ENCODE peak calls at places on chromosomes 11 and 22, in six cellular contexts. K, Y, F, G, P and E are unnamed samples.

GRCh38 chr11:19326499-19326898 is 85.8 kb upstream of the E2F8 start:
- DNase-seq in Y (no peak), G (peak), P (no peak), F (no peak), K (no peak), E (no peak)

GRCh38 chr11:111063711-111064110 is 181.8 kb upstream of the POU2AF2 start:
- DNase-seq in F (no peak), Y (no peak), P (no peak), G (peak), K (no peak), E (no peak)

GRCh38 chr11:95699631-95700470 is 89.7 kb downstream of the FAM76B start:
- DNase-seq in G (peak), Y (no peak), K (no peak), F (no peak), P (no peak), E (no peak)

GRCh38 chr11:1148752-1149180 is 9.0 kb upstream of the MUC5AC start:
- DNase-seq in G (no peak), K (no peak), P (no peak), Y (no peak), F (no peak), E (no peak)

GRCh38 chr11:4495487-4495886 is 13.0 kb downstream of the OR52K1 start:
- DNase-seq in K (no peak), P (no peak), G (peak), F (no peak), Y (no peak), E (no peak)

GRCh38 chr11:63536669-63537292 is at the start of gene PLAAT4:
- DNase-seq in G (peak), Y (no peak), F (no peak), P (no peak), K (peak), E (peak)

GRCh38 chr11:119509277-119509841 is 86.4 kb upstream of the THY1 start:
- DNase-seq in F (no peak), K (no peak), G (peak), Y (no peak), P (no peak), E (no peak)

GRCh38 chr11:1732421-1733008 is 17.9 kb downstream of the IFITM10 start:
- DNase-seq in G (no peak), F (no peak), Y (no peak), K (no peak), P (no peak), E (no peak)

GRCh38 chr11:75831915-75832502 is 17.0 kb downstream of the UVRAG start:
- DNase-seq in P (no peak), F (no peak), G (no peak), K (no peak), Y (peak), E (no peak)

GRCh38 chr11:68658661-68659060 is 25.7 kb upstream of the GAL start:
- DNase-seq in F (no peak), P (no peak), K (no peak), Y (no peak), G (peak), E (no peak)

GRCh38 chr11:79160786-79161403 is 279.9 kb downstream of the TENM4 start:
- DNase-seq in Y (peak), G (peak), F (no peak), P (no peak), K (no peak), E (no peak)

GRCh38 chr22:26377170-26377825 is 51.8 kb upstream of the ASPHD2 start:
- DNase-seq in G (no peak), P (no peak), F (no peak), Y (no peak), K (no peak), E (no peak)
- TF ChIP-seq CTCF in G (no peak), P (no peak), F (no peak), Y (no peak), K (no peak), E (peak)

DNA sequence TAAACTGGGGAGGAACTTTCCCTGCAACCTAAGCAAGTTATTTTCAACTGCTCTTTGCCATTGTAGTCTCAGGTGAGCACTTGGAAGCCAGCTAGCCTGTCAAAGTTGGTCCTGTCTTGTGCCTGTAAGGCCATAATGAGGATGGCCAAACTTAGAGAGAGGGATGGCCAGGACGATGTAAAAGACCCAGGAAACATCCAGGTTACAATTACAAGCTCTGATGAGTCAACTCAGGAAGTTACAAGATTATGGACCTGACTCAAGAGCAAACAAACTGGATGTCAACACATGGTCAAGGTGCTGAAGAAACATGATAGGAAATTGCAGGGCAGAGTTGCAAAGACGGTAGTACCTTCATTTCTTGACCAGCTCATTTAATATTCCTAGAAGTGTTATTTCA is 1.6 kb downstream of the GTPBP1 start:
- DNase-seq in P (no peak), Y (no peak), K (no peak), F (no peak), G (peak), E (no peak)
- H3K4me3 ChIP-seq in P (peak), Y (peak), K (peak), F (peak), G (peak), E (peak)

DNA sequence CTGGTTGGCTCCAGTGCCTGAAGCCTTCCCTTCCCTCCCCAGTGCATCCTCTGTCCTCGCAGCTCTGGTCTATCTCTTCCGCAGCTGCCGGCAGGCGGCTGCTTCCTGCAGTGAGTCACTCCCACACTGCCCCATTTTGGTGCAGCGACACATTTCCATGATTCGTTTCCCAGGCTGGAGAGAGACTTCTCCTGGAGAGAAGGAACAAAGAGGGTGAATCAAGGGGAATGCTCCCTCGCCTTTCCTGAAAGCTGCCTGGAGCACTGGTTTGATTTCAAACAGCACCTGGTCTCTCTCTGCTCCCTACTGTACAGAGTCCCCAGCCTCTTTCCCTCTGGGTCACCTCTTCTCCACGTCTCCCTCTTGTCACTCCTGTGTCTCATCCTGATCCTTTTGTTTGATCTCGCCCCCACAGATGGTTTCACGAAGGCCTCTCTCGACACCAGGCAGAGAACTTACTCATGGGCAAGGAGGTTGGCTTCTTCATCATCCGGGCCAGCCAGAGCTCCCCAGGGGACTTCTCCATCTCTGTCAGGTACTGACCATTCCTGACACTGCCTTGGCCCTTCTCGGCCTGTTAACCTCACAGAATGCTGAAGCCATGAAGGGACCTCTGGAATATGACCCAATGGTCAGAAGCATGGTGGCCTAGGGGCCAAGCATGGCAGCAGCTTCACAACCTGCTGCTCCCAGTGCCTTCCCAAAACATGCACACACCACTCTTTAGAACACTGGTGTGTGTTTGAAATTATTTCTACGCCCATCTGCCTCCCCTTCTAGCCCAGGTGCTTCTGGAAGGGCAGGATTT is at the start of gene TMA7B:
- DNase-seq in Y (no peak), P (no peak), F (peak), K (peak), G (peak), E (no peak)
- TF ChIP-seq CTCF in Y (peak), P (peak), F (peak), K (no peak), G (peak), E (peak)

GRCh38 chr11:107018902-107019493 is 722 bp upstream of the GUCY1A2 start:
- DNase-seq in K (peak), F (peak), Y (peak), G (peak), P (peak), E (peak)
- H3K4me3 ChIP-seq in K (peak), F (peak), Y (peak), G (peak), P (peak), E (peak)

GRCh38 chr11:2782769-2783168 is 83.0 kb upstream of the KCNQ1OT1 start:
- DNase-seq in Y (no peak), P (no peak), F (no peak), G (no peak), K (no peak), E (no peak)
- TF ChIP-seq CTCF in Y (no peak), P (no peak), F (no peak), G (no peak), K (no peak), E (no peak)

GRCh38 chr22:17921871-17922821 is 102.2 kb downstream of the MICAL3 start:
- DNase-seq in F (no peak), P (no peak), G (no peak), K (no peak), Y (peak), E (no peak)
- H3K4me3 ChIP-seq in F (no peak), P (no peak), G (no peak), K (no peak), Y (no peak), E (no peak)

GRCh38 chr11:74390697-74391096 is 7.5 kb downstream of the PGM2L1 start:
- DNase-seq in K (no peak), P (no peak), Y (no peak), G (no peak), F (no peak), E (no peak)

GRCh38 chr11:74384641-74385040 is 13.6 kb downstream of the PGM2L1 start:
- DNase-seq in Y (no peak), P (no peak), G (no peak), F (no peak), K (no peak), E (no peak)

GRCh38 chr11:74391193-74391592 is 7.0 kb downstream of the PGM2L1 start:
- DNase-seq in K (no peak), G (no peak), F (no peak), P (no peak), Y (no peak), E (no peak)

DNA sequence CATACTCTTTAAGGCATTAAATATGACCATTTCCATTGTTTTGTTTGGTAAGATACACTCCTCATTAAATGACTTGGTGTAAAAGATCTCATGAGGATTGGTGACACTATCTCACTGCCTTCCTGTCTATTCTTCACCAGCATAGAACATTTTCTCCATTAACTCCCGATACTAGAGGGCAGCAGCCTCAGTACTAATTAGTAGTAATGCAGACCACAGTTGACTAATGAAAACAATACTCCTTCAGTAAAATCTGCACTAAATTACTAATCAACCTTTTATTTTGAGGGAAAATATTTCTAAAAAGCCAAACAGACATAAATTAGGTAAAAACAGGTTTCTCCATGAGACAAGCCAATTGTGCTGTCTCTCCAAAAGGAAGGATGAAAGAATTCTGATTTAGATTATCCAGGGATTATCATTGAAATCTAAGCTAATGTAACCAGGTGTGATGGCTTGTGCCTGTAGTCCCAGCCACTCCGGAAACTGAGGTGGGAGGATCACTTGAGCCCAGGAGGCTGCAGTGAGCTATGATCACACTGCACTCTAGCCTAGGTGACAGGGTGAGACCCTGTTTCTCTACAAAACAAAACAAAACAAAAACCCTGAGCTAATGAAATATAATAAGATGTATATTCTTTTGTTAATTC is 9.4 kb downstream of the PGM2L1 start:
- DNase-seq in F (no peak), K (peak), Y (peak), P (no peak), G (peak), E (peak)
- TF ChIP-seq CTCF in F (peak), K (peak), Y (peak), P (peak), G (peak), E (peak)

GRCh38 chr22:25232301-25232700 is 12.9 kb downstream of the CRYBB2 start:
- DNase-seq in F (no peak), P (no peak), G (peak), K (no peak), Y (no peak), E (no peak)

GRCh38 chr22:25236417-25236816 is 17.0 kb downstream of the CRYBB2 start:
- DNase-seq in P (no peak), K (no peak), G (no peak), F (no peak), Y (no peak), E (no peak)

GRCh38 chr22:25237503-25237902 is 18.1 kb downstream of the CRYBB2 start:
- DNase-seq in P (no peak), G (no peak), F (no peak), Y (no peak), K (no peak), E (no peak)

GRCh38 chr22:25235547-25236290 is 16.3 kb downstream of the CRYBB2 start:
- DNase-seq in Y (peak), P (peak), F (peak), G (peak), K (peak), E (peak)
- H3K4me3 ChIP-seq in Y (no peak), P (no peak), F (no peak), G (no peak), K (no peak), E (no peak)

DNA sequence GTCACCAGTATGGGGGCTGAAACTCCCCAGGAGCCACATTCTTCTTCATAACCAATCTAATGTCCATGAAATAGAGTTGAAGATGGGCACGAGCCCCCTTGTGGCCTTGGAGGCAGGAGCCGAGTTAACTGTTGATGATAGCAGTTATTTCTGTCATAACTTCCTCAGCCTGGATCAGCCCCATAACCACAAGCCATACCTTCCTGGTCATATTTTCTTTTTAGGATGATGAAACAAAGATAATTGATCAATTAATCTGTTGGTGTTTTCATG is 65.0 kb upstream of the TTC12 start:
- DNase-seq in P (no peak), K (no peak), G (no peak), Y (no peak), F (no peak), E (no peak)
- TF ChIP-seq CTCF in P (no peak), K (no peak), G (peak), Y (peak), F (peak), E (peak)

GRCh38 chr11:65095427-65095826 is 587 bp upstream of the VPS51 start:
- DNase-seq in F (no peak), K (no peak), G (no peak), Y (no peak), P (no peak), E (no peak)
- H3K4me3 ChIP-seq in F (peak), K (peak), G (peak), Y (no peak), P (peak), E (peak)